ENCODE peak calls at places on chromosome 12, in five cellular contexts. One of them, this sample, is unnamed.

GRCh38 chr12:121279507-121279915 is 17.0 kb downstream of the CAMKK2 start:
- DNase-seq in NCI-H1092: no peak
- DNase-seq in globus pallidus: no peak
- DNase-seq in hepatocyte: no peak
- DNase-seq in NCI-H1417 treated with DMSO at 0.1 percent for 48 hours: no peak
- DNase-seq in this sample: peak

GRCh38 chr12:122350444-122350843 is 72.0 kb downstream of the CLIP1 start:
- DNase-seq in NCI-H1092: no peak
- DNase-seq in globus pallidus: peak
- DNase-seq in hepatocyte: no peak
- DNase-seq in NCI-H1417 treated with DMSO at 0.1 percent for 48 hours: no peak
- DNase-seq in this sample: no peak

GRCh38 chr12:89051065-89051677 is 301.1 kb downstream of the DUSP6 start:
- DNase-seq in NCI-H1092: peak
- DNase-seq in globus pallidus: peak
- DNase-seq in hepatocyte: peak
- DNase-seq in NCI-H1417 treated with DMSO at 0.1 percent for 48 hours: peak
- DNase-seq in this sample: peak

GRCh38 chr12:110545812-110546211 is 37.3 kb downstream of the PPTC7 start:
- DNase-seq in NCI-H1092: no peak
- DNase-seq in globus pallidus: no peak
- DNase-seq in hepatocyte: no peak
- DNase-seq in NCI-H1417 treated with DMSO at 0.1 percent for 48 hours: no peak
- DNase-seq in this sample: no peak

GRCh38 chr12:68451261-68452091 is 119.3 kb upstream of the MDM1 start:
- DNase-seq in NCI-H1092: peak
- DNase-seq in globus pallidus: peak
- DNase-seq in hepatocyte: peak
- DNase-seq in NCI-H1417 treated with DMSO at 0.1 percent for 48 hours: no peak
- DNase-seq in this sample: no peak

GRCh38 chr12:25962932-25963525 is 4.5 kb downstream of the RASSF8 start:
- DNase-seq in NCI-H1092: no peak
- DNase-seq in globus pallidus: no peak
- DNase-seq in hepatocyte: no peak
- DNase-seq in NCI-H1417 treated with DMSO at 0.1 percent for 48 hours: no peak
- DNase-seq in this sample: peak

GRCh38 chr12:32107376-32108267 is 975 bp downstream of the BICD1 start:
- DNase-seq in NCI-H1092: no peak
- DNase-seq in globus pallidus: peak
- DNase-seq in hepatocyte: peak
- DNase-seq in NCI-H1417 treated with DMSO at 0.1 percent for 48 hours: no peak
- DNase-seq in this sample: peak

GRCh38 chr12:31363826-31364225 is 37.9 kb upstream of the SINHCAF start:
- DNase-seq in NCI-H1092: no peak
- DNase-seq in globus pallidus: no peak
- DNase-seq in hepatocyte: no peak
- DNase-seq in NCI-H1417 treated with DMSO at 0.1 percent for 48 hours: no peak
- DNase-seq in this sample: no peak

GRCh38 chr12:42564540-42564939 is 25.0 kb downstream of the PRICKLE1 start:
- DNase-seq in NCI-H1092: no peak
- DNase-seq in globus pallidus: no peak
- DNase-seq in hepatocyte: no peak
- DNase-seq in NCI-H1417 treated with DMSO at 0.1 percent for 48 hours: no peak
- DNase-seq in this sample: no peak

GRCh38 chr12:131092911-131093901 is 139.5 kb downstream of the ADGRD1 start:
- DNase-seq in NCI-H1092: no peak
- DNase-seq in globus pallidus: no peak
- DNase-seq in hepatocyte: no peak
- DNase-seq in NCI-H1417 treated with DMSO at 0.1 percent for 48 hours: no peak
- DNase-seq in this sample: no peak

GRCh38 chr12:8045952-8046944 is 13.7 kb downstream of the FOXJ2 start:
- DNase-seq in NCI-H1092: peak
- DNase-seq in globus pallidus: peak
- DNase-seq in hepatocyte: peak
- DNase-seq in NCI-H1417 treated with DMSO at 0.1 percent for 48 hours: peak
- DNase-seq in this sample: peak

GRCh38 chr12:103955811-103956514 is 9.7 kb upstream of the TDG start:
- DNase-seq in NCI-H1092: no peak
- DNase-seq in globus pallidus: no peak
- DNase-seq in hepatocyte: no peak
- DNase-seq in NCI-H1417 treated with DMSO at 0.1 percent for 48 hours: no peak
- DNase-seq in this sample: no peak

GRCh38 chr12:79690156-79690605 is 583 bp downstream of the PAWR start:
- DNase-seq in NCI-H1092: no peak
- DNase-seq in globus pallidus: no peak
- DNase-seq in hepatocyte: no peak
- DNase-seq in NCI-H1417 treated with DMSO at 0.1 percent for 48 hours: no peak
- DNase-seq in this sample: no peak

GRCh38 chr12:89721291-89721987 is 12.8 kb upstream of the ATP2B1 start:
- DNase-seq in NCI-H1092: no peak
- DNase-seq in globus pallidus: peak
- DNase-seq in hepatocyte: no peak
- DNase-seq in NCI-H1417 treated with DMSO at 0.1 percent for 48 hours: no peak
- DNase-seq in this sample: no peak